ENCODE peak calls at places on chromosome 2, in six cellular contexts. Y is transverse colon, W is endothelial cell of umbilical vein, D is H1, K is HCT116, J is breast epithelium. M is an unnamed sample.
A peak's percentile ranks its signal among the peaks of the same experiment; 100 is the strongest.

GRCh38 chr2:234044157-234044556 is 6.3 kb upstream of the SPP2 start:
- DNase-seq in Y (no peak), W (peak; percentile 65), D (no peak), K (peak; percentile 18), J (no peak), M (no peak)

GRCh38 chr2:220394433-220394832 is 767.0 kb downstream of the SLC4A3 start:
- DNase-seq in Y (no peak), W (no peak), D (no peak), K (no peak), J (no peak), M (no peak)

GRCh38 chr2:228334173-228334572 is 152.7 kb upstream of the SPHKAP start:
- DNase-seq in Y (no peak), W (no peak), D (no peak), K (no peak), J (no peak), M (no peak)

GRCh38 chr2:216490061-216490460 is 8.6 kb upstream of the RPL37A start:
- DNase-seq in Y (no peak), W (peak; percentile 54), D (no peak), K (no peak), J (no peak), M (no peak)

GRCh38 chr2:70820499-70820898 is at the start of gene CLEC4F:
- DNase-seq in Y (no peak), W (no peak), D (no peak), K (no peak), J (no peak), M (no peak)

GRCh38 chr2:239167011-239167673 is 233.7 kb downstream of the HDAC4 start:
- DNase-seq in Y (peak; percentile 30), W (no peak), D (no peak), K (no peak), J (peak; percentile 9), M (no peak)

GRCh38 chr2:1553671-1554295 is 140.5 kb downstream of the TPO start:
- DNase-seq in Y (no peak), W (no peak), D (no peak), K (peak; percentile 7), J (peak; percentile 48), M (no peak)

GRCh38 chr2:104861295-104862060 is 7.6 kb downstream of the POU3F3 start:
- DNase-seq in Y (no peak), W (no peak), D (no peak), K (no peak), J (no peak), M (peak; percentile 25)

GRCh38 chr2:234983011-234983726 is 31.4 kb downstream of the SH3BP4 start:
- DNase-seq in Y (peak; percentile 32), W (no peak), D (no peak), K (no peak), J (no peak), M (no peak)

GRCh38 chr2:225164406-225165048 is 122.3 kb upstream of the DOCK10 start:
- DNase-seq in Y (no peak), W (peak; percentile 2), D (no peak), K (no peak), J (no peak), M (no peak)

GRCh38 chr2:102717308-102718018 is 44.4 kb upstream of the TMEM182 start:
- DNase-seq in Y (no peak), W (no peak), D (no peak), K (no peak), J (no peak), M (no peak)

DNA sequence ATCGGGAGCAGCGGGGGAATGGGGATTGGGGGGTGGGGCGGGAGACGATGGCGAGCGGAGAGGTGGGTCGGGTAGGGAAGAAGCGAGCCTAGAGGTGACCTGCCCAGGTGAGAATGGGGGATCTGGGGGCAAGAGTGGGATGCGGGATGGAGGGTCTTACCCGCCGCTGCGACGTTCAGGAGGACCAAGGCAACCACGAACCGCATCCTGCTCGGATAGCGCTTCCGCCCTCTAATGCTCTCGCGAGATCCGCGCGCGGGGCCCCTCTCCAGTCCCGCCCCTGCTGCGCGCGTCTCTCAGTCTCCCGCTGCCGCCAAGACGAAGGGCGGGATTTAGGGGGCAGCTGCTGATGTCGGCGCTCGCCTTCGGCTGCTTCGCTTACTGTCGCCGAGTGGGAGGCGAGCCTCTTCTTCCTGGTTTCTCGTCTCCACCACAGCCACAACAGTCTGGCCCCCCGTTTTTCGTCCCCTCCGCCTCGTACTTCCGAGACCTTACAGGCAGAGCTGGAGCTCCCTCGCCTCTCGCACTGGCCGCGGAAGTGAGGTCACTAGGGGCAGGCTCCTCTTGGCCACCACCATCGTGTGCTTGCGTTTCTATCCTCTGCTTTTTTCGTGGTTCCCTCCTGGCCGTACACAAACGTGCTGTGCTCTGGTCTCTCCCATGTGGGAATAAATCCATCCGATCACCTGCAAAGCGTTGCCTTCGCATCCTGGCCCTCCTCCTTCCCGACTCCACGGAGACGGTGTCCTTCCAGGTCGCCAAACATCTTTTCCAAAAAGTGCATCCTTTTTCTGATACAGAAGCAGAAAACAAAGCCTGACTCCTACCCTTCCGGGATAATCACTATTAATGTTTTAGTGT is at the start of gene TGOLN2:
- DNase-seq in Y (peak; percentile 95), W (peak; percentile 91), D (peak; percentile 58), K (peak; percentile 77), J (peak; percentile 94), M (peak; percentile 94)
- TF ChIP-seq POLR2AphosphoS5 in Y (peak; percentile 100), W (peak; percentile 99), D (peak; percentile 98), K (peak; percentile 99), J (peak; percentile 99), M (peak; percentile 66)

DNA sequence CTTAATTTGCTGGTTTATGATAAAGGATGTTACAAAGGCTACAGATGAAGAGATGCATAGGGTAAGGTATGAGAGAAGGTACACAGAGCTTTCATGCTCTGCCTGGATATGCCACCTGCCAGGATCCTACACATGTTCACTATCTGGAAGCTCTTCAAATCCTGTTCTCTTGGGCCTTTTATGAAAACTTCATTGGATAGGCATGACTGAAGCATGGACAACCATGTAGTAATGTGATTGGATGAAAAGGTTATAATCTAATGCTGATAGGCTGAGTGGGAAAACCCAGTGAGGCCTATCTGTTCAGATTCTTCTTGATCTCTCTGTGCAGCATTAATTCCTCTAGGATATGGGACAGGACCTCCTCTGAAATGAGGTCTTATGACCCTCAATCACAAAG is 26.8 kb downstream of the HNMT start:
- DNase-seq in Y (no peak), W (no peak), D (no peak), K (no peak), J (no peak), M (no peak)
- TF ChIP-seq POLR2AphosphoS5 in Y (no peak), W (no peak), D (no peak), K (no peak), J (no peak), M (no peak)

GRCh38 chr2:206160124-206160806 is 570 bp downstream of the EEF1B2 start:
- DNase-seq in Y (peak; percentile 66), W (peak; percentile 63), D (no peak), K (no peak), J (no peak), M (no peak)
- TF ChIP-seq POLR2AphosphoS5 in Y (no peak), W (no peak), D (no peak), K (peak; percentile 13), J (no peak), M (no peak)

GRCh38 chr2:172102858-172103359 is at the start of gene DLX2:
- DNase-seq in Y (peak; percentile 86), W (peak; percentile 87), D (peak; percentile 86), K (peak; percentile 85), J (no peak), M (no peak)
- TF ChIP-seq POLR2AphosphoS5 in Y (peak; percentile 33), W (no peak), D (no peak), K (peak; percentile 69), J (no peak), M (no peak)

DNA sequence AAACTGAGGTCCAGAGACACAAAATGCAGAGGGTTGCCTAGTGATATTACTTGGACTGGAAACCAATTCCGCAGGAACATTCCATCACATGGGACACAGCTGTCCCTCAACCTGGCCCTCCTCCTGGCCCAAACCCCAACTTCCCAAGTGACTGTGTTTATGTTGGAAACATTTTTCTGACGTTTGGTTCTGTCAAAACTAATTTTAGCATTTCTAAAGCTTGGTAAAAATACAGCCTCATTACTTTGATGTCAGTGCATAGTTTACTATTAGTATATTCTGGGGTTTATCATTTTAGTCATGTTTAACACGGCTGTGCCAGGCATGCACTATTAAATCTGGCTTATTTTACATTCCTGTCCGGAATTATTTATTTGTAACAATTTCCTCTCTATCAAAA is 69.9 kb downstream of the GLI2 start:
- DNase-seq in Y (peak; percentile 16), W (no peak), D (no peak), K (no peak), J (no peak), M (no peak)
- TF ChIP-seq POLR2AphosphoS5 in Y (peak; percentile 83), W (no peak), D (no peak), K (no peak), J (no peak), M (no peak)

GRCh38 chr2:27715318-27716165 is 51.9 kb downstream of the SLC4A1AP start:
- DNase-seq in Y (no peak), W (no peak), D (no peak), K (no peak), J (no peak), M (no peak)
- TF ChIP-seq POLR2AphosphoS5 in Y (no peak), W (no peak), D (no peak), K (no peak), J (no peak), M (peak; percentile 44)

DNA sequence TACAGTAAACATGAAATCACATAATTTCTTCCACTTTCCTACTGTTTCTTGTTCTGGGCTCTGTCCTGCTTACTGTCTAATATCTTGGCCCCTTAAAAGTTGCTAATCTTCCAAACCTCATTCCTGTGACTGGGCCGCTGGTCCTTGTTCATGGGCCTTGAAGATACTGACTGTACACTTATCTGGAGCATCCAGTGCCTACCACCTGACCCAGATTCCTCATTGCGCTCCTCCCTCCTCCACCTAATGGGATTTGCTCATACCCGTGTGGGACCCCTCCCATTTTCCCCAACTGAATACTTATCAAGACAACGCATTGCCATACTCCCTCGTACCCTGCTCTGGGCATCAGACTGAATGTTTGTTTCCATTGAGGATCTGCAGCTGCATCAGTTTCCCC is 6.1 kb upstream of the IL37 start:
- DNase-seq in Y (no peak), W (no peak), D (no peak), K (no peak), J (no peak), M (no peak)
- TF ChIP-seq POLR2AphosphoS5 in Y (no peak), W (no peak), D (no peak), K (no peak), J (no peak), M (no peak)

GRCh38 chr2:207330912-207331311 is 165.2 kb upstream of the KLF7 start:
- DNase-seq in Y (no peak), W (peak; percentile 93), D (no peak), K (peak; percentile 94), J (no peak), M (no peak)
- TF ChIP-seq POLR2AphosphoS5 in Y (no peak), W (peak; percentile 43), D (no peak), K (peak; percentile 80), J (peak; percentile 52), M (peak; percentile 78)